ENCODE peak calls at places on chromosomes 7 and 10, in six cellular contexts. One of them, this sample, is unnamed.

GRCh38 chr10:3853547-3853989 is 68.6 kb upstream of the KLF6 start:
- ATAC-seq in stimulated activated naive CD8-positive, alpha-beta T cell treated with anti-CD3 and anti-CD28 coated beads, Interleukin-15, Interleukin-2, amounts not matched to agents 100 U/mL and 50 U/mL, for 24 hours: no peak
- ATAC-seq in psoas muscle: no peak
- ATAC-seq in activated naive CD4-positive, alpha-beta T cell treated with anti-CD3 and anti-CD28 coated beads, Interleukin-2, amount 50 U/mL, for 72 hours: no peak
- ATAC-seq in natural killer cell: no peak
- ATAC-seq in mucosa of descending colon: peak; percentile 71
- ATAC-seq in this sample: no peak

GRCh38 chr7:26449175-26450165 is 157.8 kb downstream of the SNX10 start:
- ATAC-seq in stimulated activated naive CD8-positive, alpha-beta T cell treated with anti-CD3 and anti-CD28 coated beads, Interleukin-15, Interleukin-2, amounts not matched to agents 100 U/mL and 50 U/mL, for 24 hours: no peak
- ATAC-seq in psoas muscle: no peak
- ATAC-seq in activated naive CD4-positive, alpha-beta T cell treated with anti-CD3 and anti-CD28 coated beads, Interleukin-2, amount 50 U/mL, for 72 hours: no peak
- ATAC-seq in natural killer cell: no peak
- ATAC-seq in mucosa of descending colon: no peak
- ATAC-seq in this sample: no peak

GRCh38 chr10:66941491-66941890 is 15.7 kb downstream of the LRRTM3 start:
- ATAC-seq in stimulated activated naive CD8-positive, alpha-beta T cell treated with anti-CD3 and anti-CD28 coated beads, Interleukin-15, Interleukin-2, amounts not matched to agents 100 U/mL and 50 U/mL, for 24 hours: no peak
- ATAC-seq in psoas muscle: no peak
- ATAC-seq in activated naive CD4-positive, alpha-beta T cell treated with anti-CD3 and anti-CD28 coated beads, Interleukin-2, amount 50 U/mL, for 72 hours: no peak
- ATAC-seq in natural killer cell: no peak
- ATAC-seq in mucosa of descending colon: no peak
- ATAC-seq in this sample: no peak

GRCh38 chr7:1843921-1844335 is 173.9 kb downstream of the ELFN1 start:
- ATAC-seq in stimulated activated naive CD8-positive, alpha-beta T cell treated with anti-CD3 and anti-CD28 coated beads, Interleukin-15, Interleukin-2, amounts not matched to agents 100 U/mL and 50 U/mL, for 24 hours: no peak
- ATAC-seq in psoas muscle: no peak
- ATAC-seq in activated naive CD4-positive, alpha-beta T cell treated with anti-CD3 and anti-CD28 coated beads, Interleukin-2, amount 50 U/mL, for 72 hours: no peak
- ATAC-seq in natural killer cell: no peak
- ATAC-seq in mucosa of descending colon: no peak
- ATAC-seq in this sample: no peak

GRCh38 chr7:55280031-55280454 is 85.1 kb upstream of the LANCL2 start:
- ATAC-seq in stimulated activated naive CD8-positive, alpha-beta T cell treated with anti-CD3 and anti-CD28 coated beads, Interleukin-15, Interleukin-2, amounts not matched to agents 100 U/mL and 50 U/mL, for 24 hours: peak; percentile 74
- ATAC-seq in psoas muscle: peak; percentile 90
- ATAC-seq in activated naive CD4-positive, alpha-beta T cell treated with anti-CD3 and anti-CD28 coated beads, Interleukin-2, amount 50 U/mL, for 72 hours: peak; percentile 89
- ATAC-seq in natural killer cell: peak; percentile 85
- ATAC-seq in mucosa of descending colon: peak; percentile 76
- ATAC-seq in this sample: peak; percentile 97

GRCh38 chr7:147245274-147245673 is 1128.7 kb downstream of the CNTNAP2 start:
- ATAC-seq in stimulated activated naive CD8-positive, alpha-beta T cell treated with anti-CD3 and anti-CD28 coated beads, Interleukin-15, Interleukin-2, amounts not matched to agents 100 U/mL and 50 U/mL, for 24 hours: no peak
- ATAC-seq in psoas muscle: no peak
- ATAC-seq in activated naive CD4-positive, alpha-beta T cell treated with anti-CD3 and anti-CD28 coated beads, Interleukin-2, amount 50 U/mL, for 72 hours: peak; percentile 48
- ATAC-seq in natural killer cell: no peak
- ATAC-seq in mucosa of descending colon: peak; percentile 53
- ATAC-seq in this sample: peak; percentile 85

GRCh38 chr7:151754142-151754590 is 122.7 kb downstream of the PRKAG2 start:
- ATAC-seq in stimulated activated naive CD8-positive, alpha-beta T cell treated with anti-CD3 and anti-CD28 coated beads, Interleukin-15, Interleukin-2, amounts not matched to agents 100 U/mL and 50 U/mL, for 24 hours: no peak
- ATAC-seq in psoas muscle: peak; percentile 93
- ATAC-seq in activated naive CD4-positive, alpha-beta T cell treated with anti-CD3 and anti-CD28 coated beads, Interleukin-2, amount 50 U/mL, for 72 hours: no peak
- ATAC-seq in natural killer cell: peak; percentile 40
- ATAC-seq in mucosa of descending colon: peak; percentile 92
- ATAC-seq in this sample: peak; percentile 97

GRCh38 chr7:43600046-43600445 is 17.1 kb downstream of the STK17A start:
- ATAC-seq in stimulated activated naive CD8-positive, alpha-beta T cell treated with anti-CD3 and anti-CD28 coated beads, Interleukin-15, Interleukin-2, amounts not matched to agents 100 U/mL and 50 U/mL, for 24 hours: no peak
- ATAC-seq in psoas muscle: no peak
- ATAC-seq in activated naive CD4-positive, alpha-beta T cell treated with anti-CD3 and anti-CD28 coated beads, Interleukin-2, amount 50 U/mL, for 72 hours: no peak
- ATAC-seq in natural killer cell: no peak
- ATAC-seq in mucosa of descending colon: no peak
- ATAC-seq in this sample: no peak

GRCh38 chr10:114471906-114472873 is 67.9 kb upstream of the AFAP1L2 start:
- ATAC-seq in stimulated activated naive CD8-positive, alpha-beta T cell treated with anti-CD3 and anti-CD28 coated beads, Interleukin-15, Interleukin-2, amounts not matched to agents 100 U/mL and 50 U/mL, for 24 hours: no peak
- ATAC-seq in psoas muscle: peak; percentile 46
- ATAC-seq in activated naive CD4-positive, alpha-beta T cell treated with anti-CD3 and anti-CD28 coated beads, Interleukin-2, amount 50 U/mL, for 72 hours: peak; percentile 20
- ATAC-seq in natural killer cell: no peak
- ATAC-seq in mucosa of descending colon: peak; percentile 84
- ATAC-seq in this sample: no peak

GRCh38 chr7:116258734-116259133 is 48.4 kb downstream of the TES start:
- ATAC-seq in stimulated activated naive CD8-positive, alpha-beta T cell treated with anti-CD3 and anti-CD28 coated beads, Interleukin-15, Interleukin-2, amounts not matched to agents 100 U/mL and 50 U/mL, for 24 hours: no peak
- ATAC-seq in psoas muscle: peak; percentile 57
- ATAC-seq in activated naive CD4-positive, alpha-beta T cell treated with anti-CD3 and anti-CD28 coated beads, Interleukin-2, amount 50 U/mL, for 72 hours: peak; percentile 36
- ATAC-seq in natural killer cell: peak; percentile 80
- ATAC-seq in mucosa of descending colon: peak; percentile 65
- ATAC-seq in this sample: peak; percentile 75